ENCODE peak calls at places on chromosome 13, in four cellular contexts. One of them, this sample, is unnamed.

GRCh38 chr13:97057196-97057595 is 62.9 kb upstream of the OXGR1 start:
- DNase-seq in omental fat pad: no peak
- DNase-seq in GM13976: no peak
- DNase-seq in retinal pigment epithelial cell: no peak
- DNase-seq in this sample: no peak

GRCh38 chr13:19597523-19597922 is 35.9 kb upstream of the MPHOSPH8 start:
- DNase-seq in omental fat pad: no peak
- DNase-seq in retinal pigment epithelial cell: no peak
- DNase-seq in GM13976: no peak
- DNase-seq in this sample: no peak

GRCh38 chr13:24254151-24254810 is 55.1 kb upstream of the C1QTNF9 start:
- DNase-seq in omental fat pad: no peak
- DNase-seq in GM13976: no peak
- DNase-seq in retinal pigment epithelial cell: no peak
- DNase-seq in this sample: no peak

GRCh38 chr13:54945978-54946377 is 1917.4 kb downstream of the OLFM4 start:
- DNase-seq in GM13976: no peak
- DNase-seq in omental fat pad: no peak
- DNase-seq in retinal pigment epithelial cell: no peak
- DNase-seq in this sample: no peak

GRCh38 chr13:36674337-36675212 is 755 bp downstream of the SERTM1 start:
- DNase-seq in omental fat pad: no peak
- DNase-seq in GM13976: peak
- DNase-seq in retinal pigment epithelial cell: no peak
- DNase-seq in this sample: no peak

GRCh38 chr13:76948139-76948538 is at the start of gene ACOD1:
- DNase-seq in GM13976: no peak
- DNase-seq in retinal pigment epithelial cell: no peak
- DNase-seq in omental fat pad: no peak
- DNase-seq in this sample: no peak

GRCh38 chr13:110124201-110124600 is 182.8 kb downstream of the COL4A1 start:
- DNase-seq in GM13976: no peak
- DNase-seq in retinal pigment epithelial cell: no peak
- DNase-seq in omental fat pad: no peak
- DNase-seq in this sample: no peak

GRCh38 chr13:39406688-39407087 is 196.3 kb downstream of the LHFPL6 start:
- DNase-seq in retinal pigment epithelial cell: no peak
- DNase-seq in GM13976: peak
- DNase-seq in omental fat pad: no peak
- DNase-seq in this sample: no peak

GRCh38 chr13:95834134-95834765 is 157.3 kb downstream of the DNAJC3 start:
- DNase-seq in retinal pigment epithelial cell: no peak
- DNase-seq in omental fat pad: peak
- DNase-seq in GM13976: peak
- DNase-seq in this sample: no peak

GRCh38 chr13:46010148-46010547 is 42.4 kb downstream of the ZC3H13 start:
- DNase-seq in GM13976: no peak
- DNase-seq in retinal pigment epithelial cell: no peak
- DNase-seq in omental fat pad: no peak
- DNase-seq in this sample: no peak

GRCh38 chr13:31207630-31208549 is 8.1 kb downstream of the B3GLCT start:
- DNase-seq in omental fat pad: no peak
- DNase-seq in GM13976: no peak
- DNase-seq in retinal pigment epithelial cell: no peak
- DNase-seq in this sample: no peak

GRCh38 chr13:42485272-42485671 is 88.7 kb upstream of the TNFSF11 start:
- DNase-seq in omental fat pad: no peak
- DNase-seq in retinal pigment epithelial cell: no peak
- DNase-seq in GM13976: no peak
- DNase-seq in this sample: no peak

GRCh38 chr13:101291216-101291615 is 125.1 kb downstream of the NALCN start:
- DNase-seq in omental fat pad: no peak
- DNase-seq in retinal pigment epithelial cell: no peak
- DNase-seq in GM13976: no peak
- DNase-seq in this sample: no peak

GRCh38 chr13:59261928-59262488 is 901.7 kb downstream of the DIAPH3 start:
- DNase-seq in GM13976: no peak
- DNase-seq in omental fat pad: no peak
- DNase-seq in retinal pigment epithelial cell: no peak
- DNase-seq in this sample: no peak

GRCh38 chr13:111211789-111212516 is 96.8 kb downstream of the ARHGEF7 start:
- DNase-seq in omental fat pad: no peak
- DNase-seq in retinal pigment epithelial cell: no peak
- DNase-seq in GM13976: no peak
- DNase-seq in this sample: no peak

GRCh38 chr13:21324793-21325192 is 134.3 kb downstream of the ZDHHC20 start:
- DNase-seq in omental fat pad: no peak
- DNase-seq in GM13976: peak
- DNase-seq in retinal pigment epithelial cell: no peak
- DNase-seq in this sample: no peak

GRCh38 chr13:21320642-21321034 is 138.5 kb downstream of the ZDHHC20 start:
- DNase-seq in retinal pigment epithelial cell: no peak
- DNase-seq in omental fat pad: no peak
- DNase-seq in GM13976: no peak
- DNase-seq in this sample: no peak

GRCh38 chr13:21322988-21323387 is 136.1 kb downstream of the ZDHHC20 start:
- DNase-seq in omental fat pad: no peak
- DNase-seq in GM13976: no peak
- DNase-seq in retinal pigment epithelial cell: no peak
- DNase-seq in this sample: no peak

GRCh38 chr13:21321269-21321668 is 137.8 kb downstream of the ZDHHC20 start:
- DNase-seq in omental fat pad: no peak
- DNase-seq in GM13976: no peak
- DNase-seq in retinal pigment epithelial cell: no peak
- DNase-seq in this sample: no peak

GRCh38 chr13:21322304-21322965 is 136.7 kb downstream of the ZDHHC20 start:
- DNase-seq in retinal pigment epithelial cell: no peak
- DNase-seq in omental fat pad: no peak
- DNase-seq in GM13976: no peak
- DNase-seq in this sample: no peak
- TF ChIP-seq CTCF in retinal pigment epithelial cell: no peak
- TF ChIP-seq CTCF in omental fat pad: no peak
- TF ChIP-seq CTCF in GM13976: no peak
- TF ChIP-seq CTCF in this sample: no peak

DNA sequence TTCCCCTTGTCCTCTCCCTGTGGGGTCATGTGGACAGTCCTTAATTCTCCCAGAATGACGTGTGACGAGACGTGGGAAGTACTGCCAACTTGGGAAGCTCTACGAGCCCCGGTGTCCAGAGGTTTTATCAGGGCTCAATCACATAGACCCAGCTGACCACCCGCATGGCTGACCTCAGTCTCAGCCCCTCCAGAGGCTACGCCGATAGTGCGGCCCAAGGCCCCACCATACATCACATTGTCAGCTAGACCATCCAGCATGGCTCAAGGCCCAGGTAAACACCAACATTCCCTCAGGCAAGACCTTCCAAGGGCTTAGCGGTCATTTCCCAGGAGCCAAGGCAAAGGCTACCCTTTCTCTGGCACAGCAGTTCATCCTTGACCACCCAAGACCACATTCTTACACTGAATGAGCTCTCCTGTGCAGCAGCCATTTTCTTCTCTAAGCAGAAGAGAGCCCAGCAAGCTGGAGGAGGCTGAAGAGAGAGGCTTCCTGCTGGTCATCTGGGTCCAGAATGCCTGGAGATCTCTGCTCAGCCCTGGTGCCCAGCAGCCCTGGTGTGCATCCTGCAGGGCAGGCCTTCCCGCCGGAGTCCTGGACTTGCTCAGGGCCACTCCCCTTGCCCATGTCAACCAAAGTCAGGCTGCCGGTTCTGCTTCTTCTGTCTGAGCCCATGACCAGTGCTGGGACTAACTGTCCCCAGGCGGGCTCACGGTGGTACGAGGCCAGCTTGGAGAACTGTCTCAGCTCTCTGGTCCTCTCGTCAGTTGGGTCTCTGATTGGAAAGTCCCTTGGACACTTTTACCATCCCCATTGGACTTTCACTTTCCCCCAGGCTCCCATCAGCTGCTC is 7.9 kb upstream of the F10 start:
- DNase-seq in GM13976: no peak
- DNase-seq in omental fat pad: no peak
- DNase-seq in retinal pigment epithelial cell: no peak
- DNase-seq in this sample: no peak
- TF ChIP-seq CTCF in GM13976: no peak
- TF ChIP-seq CTCF in omental fat pad: no peak
- TF ChIP-seq CTCF in retinal pigment epithelial cell: no peak
- TF ChIP-seq CTCF in this sample: no peak

GRCh38 chr13:51223284-51224270 is 1.4 kb downstream of the FAM124A start:
- DNase-seq in retinal pigment epithelial cell: no peak
- DNase-seq in GM13976: no peak
- DNase-seq in omental fat pad: no peak
- DNase-seq in this sample: no peak

GRCh38 chr13:51221108-51221507 is 1.1 kb upstream of the FAM124A start:
- DNase-seq in omental fat pad: no peak
- DNase-seq in retinal pigment epithelial cell: no peak
- DNase-seq in GM13976: no peak
- DNase-seq in this sample: no peak

GRCh38 chr13:51221674-51222509 is at the start of gene FAM124A:
- DNase-seq in retinal pigment epithelial cell: no peak
- DNase-seq in omental fat pad: no peak
- DNase-seq in GM13976: peak
- DNase-seq in this sample: peak

GRCh38 chr13:51220706-51221105 is 1.5 kb upstream of the FAM124A start:
- DNase-seq in GM13976: no peak
- DNase-seq in omental fat pad: no peak
- DNase-seq in retinal pigment epithelial cell: no peak
- DNase-seq in this sample: no peak

GRCh38 chr13:51222510-51223283 is 499 bp downstream of the FAM124A start:
- DNase-seq in retinal pigment epithelial cell: no peak
- DNase-seq in GM13976: peak
- DNase-seq in omental fat pad: no peak
- DNase-seq in this sample: no peak
- TF ChIP-seq CTCF in retinal pigment epithelial cell: peak
- TF ChIP-seq CTCF in GM13976: no peak
- TF ChIP-seq CTCF in omental fat pad: no peak
- TF ChIP-seq CTCF in this sample: no peak

DNA sequence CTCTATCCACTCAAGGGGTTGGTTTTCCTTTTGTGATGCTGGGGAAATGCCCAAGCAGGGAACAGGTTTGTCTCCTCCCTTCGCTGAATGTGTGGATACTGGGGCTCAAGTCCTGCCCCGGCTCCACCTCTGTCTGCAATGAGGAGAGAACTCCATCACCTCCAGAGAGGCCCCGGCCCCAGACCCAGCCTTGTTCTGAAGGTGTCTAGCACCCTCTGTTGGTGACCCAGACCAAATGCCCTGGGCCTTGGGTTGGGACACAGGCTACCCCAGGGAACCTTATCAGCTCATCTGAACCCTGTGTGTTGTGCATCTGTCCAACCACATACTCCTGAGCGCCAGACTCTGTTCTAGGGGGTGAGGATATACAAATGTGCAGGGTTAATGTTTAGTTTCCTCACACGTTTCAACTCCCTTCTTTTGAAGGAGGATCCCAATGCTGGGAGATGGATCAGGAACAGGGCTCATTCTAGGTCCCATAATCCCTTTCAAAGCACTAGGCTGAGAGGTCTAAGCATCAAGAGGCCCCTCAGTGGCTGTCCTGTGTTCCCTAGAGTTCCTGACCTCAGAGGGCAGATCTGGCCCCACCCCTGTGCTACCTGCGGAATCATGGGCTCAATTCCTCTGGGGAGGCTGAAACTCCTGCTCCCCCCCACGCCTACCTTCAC is 112.5 kb upstream of the SLC7A1 start:
- DNase-seq in omental fat pad: no peak
- DNase-seq in GM13976: peak
- DNase-seq in retinal pigment epithelial cell: peak
- DNase-seq in this sample: no peak
- TF ChIP-seq CTCF in omental fat pad: no peak
- TF ChIP-seq CTCF in GM13976: peak
- TF ChIP-seq CTCF in retinal pigment epithelial cell: peak
- TF ChIP-seq CTCF in this sample: peak

GRCh38 chr13:108087813-108088212 is 127.5 kb downstream of the LIG4 start:
- DNase-seq in GM13976: no peak
- DNase-seq in omental fat pad: no peak
- DNase-seq in retinal pigment epithelial cell: no peak
- DNase-seq in this sample: no peak

GRCh38 chr13:108084840-108085239 is 130.5 kb downstream of the LIG4 start:
- DNase-seq in omental fat pad: no peak
- DNase-seq in retinal pigment epithelial cell: no peak
- DNase-seq in GM13976: no peak
- DNase-seq in this sample: no peak

GRCh38 chr13:108082481-108082880 is 132.9 kb downstream of the LIG4 start:
- DNase-seq in retinal pigment epithelial cell: no peak
- DNase-seq in GM13976: no peak
- DNase-seq in omental fat pad: no peak
- DNase-seq in this sample: no peak

GRCh38 chr13:108083056-108083455 is 132.3 kb downstream of the LIG4 start:
- DNase-seq in retinal pigment epithelial cell: peak
- DNase-seq in omental fat pad: no peak
- DNase-seq in GM13976: no peak
- DNase-seq in this sample: no peak

DNA sequence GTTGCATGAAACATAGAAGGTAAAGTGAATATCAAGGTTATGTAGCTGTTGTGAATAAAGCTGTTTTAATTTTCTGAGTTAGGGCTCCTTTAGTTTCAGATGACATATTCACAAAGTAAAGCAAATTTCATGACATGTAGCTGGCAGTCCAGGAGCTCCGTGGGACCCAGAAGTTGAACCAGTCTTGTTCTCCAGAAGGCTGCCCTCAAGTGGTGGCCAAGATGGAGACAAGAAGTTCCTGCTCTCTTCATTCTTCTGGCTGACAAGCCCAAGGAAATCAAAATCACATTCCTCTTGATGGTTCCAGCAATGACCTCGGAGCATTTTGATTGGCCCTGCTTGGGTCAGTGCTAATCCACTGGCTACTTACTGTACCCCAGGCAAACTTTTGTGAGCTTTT is 128.7 kb downstream of the LIG4 start:
- DNase-seq in retinal pigment epithelial cell: no peak
- DNase-seq in omental fat pad: no peak
- DNase-seq in GM13976: no peak
- DNase-seq in this sample: no peak
- TF ChIP-seq CTCF in retinal pigment epithelial cell: peak
- TF ChIP-seq CTCF in omental fat pad: no peak
- TF ChIP-seq CTCF in GM13976: no peak
- TF ChIP-seq CTCF in this sample: no peak

GRCh38 chr13:103772576-103772975 is 706.4 kb upstream of the SLC10A2 start:
- DNase-seq in omental fat pad: no peak
- DNase-seq in GM13976: no peak
- DNase-seq in retinal pigment epithelial cell: no peak
- DNase-seq in this sample: no peak
- TF ChIP-seq CTCF in omental fat pad: no peak
- TF ChIP-seq CTCF in GM13976: no peak
- TF ChIP-seq CTCF in retinal pigment epithelial cell: peak
- TF ChIP-seq CTCF in this sample: peak

GRCh38 chr13:49421391-49421790 is 22.5 kb downstream of the CAB39L start:
- DNase-seq in GM13976: peak
- DNase-seq in omental fat pad: no peak
- DNase-seq in retinal pigment epithelial cell: no peak
- DNase-seq in this sample: no peak
- TF ChIP-seq CTCF in GM13976: peak
- TF ChIP-seq CTCF in omental fat pad: no peak
- TF ChIP-seq CTCF in retinal pigment epithelial cell: no peak
- TF ChIP-seq CTCF in this sample: peak

DNA sequence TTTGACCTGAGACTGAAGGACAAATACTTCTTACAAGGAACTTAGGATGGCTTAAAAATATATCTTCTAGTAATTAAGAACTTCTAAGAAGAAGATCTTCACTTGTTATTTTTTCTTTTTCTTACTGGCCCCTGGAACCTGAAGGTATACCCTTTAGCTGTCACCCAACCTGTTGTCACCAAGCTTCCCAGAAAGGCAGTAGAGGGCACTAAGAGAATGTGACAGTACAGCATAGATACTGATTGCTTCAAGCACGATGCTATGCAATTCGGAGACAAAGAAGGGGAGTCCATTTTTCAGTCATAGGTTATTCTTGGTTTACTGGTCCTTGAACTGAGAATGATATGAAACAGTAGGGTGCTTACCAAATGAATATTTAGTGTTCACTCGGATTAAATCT is 208.3 kb upstream of the PCDH9 start:
- DNase-seq in GM13976: no peak
- DNase-seq in retinal pigment epithelial cell: no peak
- DNase-seq in omental fat pad: no peak
- DNase-seq in this sample: no peak
- TF ChIP-seq CTCF in GM13976: no peak
- TF ChIP-seq CTCF in retinal pigment epithelial cell: no peak
- TF ChIP-seq CTCF in omental fat pad: no peak
- TF ChIP-seq CTCF in this sample: peak

This sample was measured in D721Med.